ENCODE peak calls at places on chromosomes 12 and 14, in five cellular contexts. B is IMR-90; V is tibial artery; D is naive thymus-derived CD4-positive, alpha-beta T cell; F is Peyer's patch. S is an unnamed sample.

GRCh38 chr14:25121342-25122129 is 71.6 kb upstream of the STXBP6 start:
- DNase-seq in B (peak; percentile 92), V (no peak), D (no peak), F (no peak), S (no peak)

GRCh38 chr14:79573486-79573885 is 637.8 kb downstream of the DIO2 start:
- DNase-seq in B (peak; percentile 82), V (no peak), D (no peak), F (no peak), S (no peak)

GRCh38 chr12:118107694-118108093 is 3.9 kb upstream of the VSIG10 start:
- DNase-seq in B (no peak), V (no peak), D (no peak), F (peak; percentile 56), S (no peak)

GRCh38 chr12:114628199-114628598 is 55.8 kb downstream of the TBX3 start:
- DNase-seq in B (no peak), V (no peak), D (no peak), F (no peak), S (no peak)

GRCh38 chr12:16526693-16527092 is 79.3 kb downstream of the LMO3 start:
- DNase-seq in B (peak; percentile 92), V (no peak), D (no peak), F (no peak), S (no peak)

GRCh38 chr14:71654810-71655209 is 277.4 kb upstream of the RGS6 start:
- DNase-seq in B (no peak), V (no peak), D (no peak), F (no peak), S (no peak)

GRCh38 chr12:120496353-120497340 is 734 bp downstream of the DYNLL1 start:
- DNase-seq in B (peak; percentile 56), V (peak; percentile 67), D (peak; percentile 37), F (peak; percentile 80), S (peak; percentile 63)

GRCh38 chr12:110249105-110249504 is 31.9 kb upstream of the ATP2A2 start:
- DNase-seq in B (peak; percentile 70), V (peak; percentile 33), D (no peak), F (no peak), S (no peak)

GRCh38 chr14:100902792-100903191 is 730 bp downstream of the RTL1 start:
- DNase-seq in B (no peak), V (no peak), D (no peak), F (no peak), S (no peak)

DNA sequence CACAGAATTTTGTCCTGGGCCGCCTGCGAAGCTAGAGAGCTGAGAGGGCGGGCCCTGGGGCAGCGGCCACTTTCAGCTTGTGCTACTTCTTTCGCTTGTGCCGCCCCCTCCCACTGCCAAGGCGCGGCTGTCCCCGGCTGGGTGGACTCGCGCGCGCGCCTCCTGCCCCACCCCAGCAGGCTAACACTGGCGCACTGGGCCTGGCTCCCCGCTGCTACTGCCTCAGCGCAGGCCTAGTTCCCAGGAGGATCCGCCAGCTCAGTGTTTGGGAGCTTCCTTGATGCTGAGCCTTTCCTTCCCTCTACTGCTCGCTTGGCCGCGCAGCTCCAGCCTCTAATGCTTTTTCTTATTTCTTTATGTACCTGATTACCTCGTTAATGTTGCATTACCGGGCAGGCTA is 27.4 kb upstream of the METAP2 start:
- DNase-seq in B (peak; percentile 7), V (peak; percentile 35), D (no peak), F (peak; percentile 52), S (no peak)
- H3K4me3 ChIP-seq in B (no peak overlapping the region), V (no peak overlapping the region), D (no peak overlapping the region), F (peak overlapping the region; percentile 9), S (no peak overlapping the region)

DNA sequence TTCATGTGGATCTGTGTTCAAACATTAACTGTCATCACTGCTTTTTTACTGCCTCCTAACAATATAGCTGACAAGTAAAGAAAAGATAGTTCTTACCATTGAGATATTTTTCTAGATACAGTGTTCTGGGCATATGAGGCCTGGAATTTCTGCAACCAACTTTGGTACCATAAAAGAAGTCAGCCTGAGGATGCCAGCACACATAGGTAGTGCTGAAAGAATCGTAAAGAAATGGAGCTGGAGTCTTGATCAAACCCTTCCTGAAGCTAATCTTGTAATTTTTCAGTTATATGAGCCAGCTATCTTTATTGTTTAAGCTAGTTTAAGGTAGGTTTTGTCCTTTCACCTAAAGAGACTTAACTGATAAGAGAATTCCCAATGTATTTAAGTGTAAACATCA is 11.3 kb downstream of the ERG28 start:
- DNase-seq in B (no peak), V (no peak), D (no peak), F (no peak), S (no peak)
- H3K36me3 ChIP-seq in B (peaks cover 8% of the 10 kb centered on the region), V (peaks cover 64% of the 10 kb centered on the region), D (peaks cover 6% of the 10 kb centered on the region), F (no peaks in the 10 kb centered on the region), S (peaks cover 18% of the 10 kb centered on the region)

DNA sequence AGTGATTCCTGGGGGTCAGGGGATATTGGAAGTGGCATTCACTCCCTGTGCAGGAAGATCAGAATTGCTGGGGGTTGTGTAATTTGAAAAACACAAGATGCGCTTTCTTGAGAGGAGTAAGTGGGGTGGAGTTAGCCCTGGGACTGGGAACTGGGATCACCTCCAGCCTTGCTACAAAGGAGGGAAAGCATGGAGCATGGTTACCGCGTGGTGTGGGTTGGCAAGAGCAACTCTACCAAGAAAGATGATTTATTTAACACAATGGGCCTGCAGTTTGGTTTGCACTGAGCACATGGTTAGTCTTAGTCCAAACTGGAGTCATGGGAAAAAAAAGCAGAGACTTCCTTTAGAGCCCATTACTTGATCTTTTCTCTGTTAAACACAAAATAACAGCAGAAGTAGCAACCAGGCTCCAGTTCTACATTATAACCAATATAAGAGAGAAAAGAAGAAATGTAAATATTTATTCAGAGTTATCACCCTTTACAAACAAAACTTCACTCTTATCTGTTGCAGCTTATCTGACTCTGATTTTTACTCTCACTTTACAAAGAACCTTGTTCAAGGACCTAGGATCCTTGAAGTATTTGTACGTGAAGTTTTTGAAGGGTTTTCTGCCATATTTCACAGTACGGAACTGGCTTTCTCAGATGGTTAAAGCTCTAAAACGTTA is 2.1 kb upstream of the NIN start:
- DNase-seq in B (peak; percentile 11), V (no peak), D (no peak), F (no peak), S (no peak)
- H3K27me3 ChIP-seq in B (no peaks in the 10 kb centered on the region), V (peaks cover 2% of the 10 kb centered on the region), D (no peaks in the 10 kb centered on the region), F (no peaks in the 10 kb centered on the region), S (no peaks in the 10 kb centered on the region)

GRCh38 chr12:92502417-92503028 is 200.3 kb upstream of the PLEKHG7 start:
- DNase-seq in B (no peak), V (no peak), D (no peak), F (peak; percentile 56), S (no peak)

GRCh38 chr12:92505373-92506340 is 197.1 kb upstream of the PLEKHG7 start:
- DNase-seq in B (peak; percentile 50), V (peak; percentile 32), D (peak; percentile 56), F (peak; percentile 92), S (peak; percentile 69)

GRCh38 chr12:92503977-92504966 is 198.5 kb upstream of the PLEKHG7 start:
- DNase-seq in B (no peak), V (peak; percentile 55), D (no peak), F (peak; percentile 71), S (no peak)

GRCh38 chr12:92506460-92506859 is 196.3 kb upstream of the PLEKHG7 start:
- DNase-seq in B (no peak), V (no peak), D (no peak), F (no peak), S (no peak)

GRCh38 chr12:92503029-92503931 is 199.5 kb upstream of the PLEKHG7 start:
- DNase-seq in B (no peak), V (no peak), D (no peak), F (no peak), S (peak; percentile 79)
- H3K4me3 ChIP-seq in B (no peak overlapping the region), V (no peak overlapping the region), D (no peak overlapping the region), F (no peak overlapping the region), S (peak overlapping the region; percentile 32)

S was measured in GM06990.